ENCODE peak calls at places on chromosomes 12 and 14, in seven cellular contexts. One of them, this sample, is unnamed.

GRCh38 chr12:106246891-106247730 is 709 bp downstream of the CKAP4 start:
- DNase-seq in NCI-H1092: no peak
- DNase-seq in HFFc6: peak
- DNase-seq in NCI-H345: peak
- DNase-seq in upper lobe of right lung: peak
- DNase-seq in NCI-H748 treated with DMSO at 0.1 percent for 48 hours: no peak
- DNase-seq in A673: peak
- DNase-seq in this sample: no peak

GRCh38 chr12:94262228-94263010 is 114.0 kb downstream of the PLXNC1 start:
- DNase-seq in upper lobe of right lung: peak
- DNase-seq in NCI-H345: peak
- DNase-seq in NCI-H748 treated with DMSO at 0.1 percent for 48 hours: peak
- DNase-seq in A673: peak
- DNase-seq in NCI-H1092: no peak
- DNase-seq in HFFc6: peak
- DNase-seq in this sample: peak

GRCh38 chr12:65881348-65881961 is 57.2 kb downstream of the HMGA2 start:
- DNase-seq in NCI-H1092: no peak
- DNase-seq in A673: peak
- DNase-seq in upper lobe of right lung: no peak
- DNase-seq in HFFc6: peak
- DNase-seq in NCI-H748 treated with DMSO at 0.1 percent for 48 hours: no peak
- DNase-seq in NCI-H345: no peak
- DNase-seq in this sample: no peak

GRCh38 chr12:43835264-43835655 is 621 bp upstream of the TMEM117 start:
- DNase-seq in NCI-H345: no peak
- DNase-seq in A673: no peak
- DNase-seq in HFFc6: no peak
- DNase-seq in NCI-H1092: no peak
- DNase-seq in upper lobe of right lung: no peak
- DNase-seq in NCI-H748 treated with DMSO at 0.1 percent for 48 hours: no peak
- DNase-seq in this sample: no peak

GRCh38 chr12:109937371-109937770 is 37.3 kb downstream of the TCHP start:
- DNase-seq in upper lobe of right lung: no peak
- DNase-seq in NCI-H1092: no peak
- DNase-seq in HFFc6: no peak
- DNase-seq in NCI-H345: no peak
- DNase-seq in A673: no peak
- DNase-seq in NCI-H748 treated with DMSO at 0.1 percent for 48 hours: no peak
- DNase-seq in this sample: no peak

GRCh38 chr14:87772854-87773253 is 220.1 kb downstream of the GALC start:
- DNase-seq in NCI-H345: no peak
- DNase-seq in HFFc6: no peak
- DNase-seq in NCI-H748 treated with DMSO at 0.1 percent for 48 hours: no peak
- DNase-seq in A673: no peak
- DNase-seq in NCI-H1092: no peak
- DNase-seq in upper lobe of right lung: no peak
- DNase-seq in this sample: no peak

GRCh38 chr12:27709932-27710591 is 570 bp upstream of the MRPS35 start:
- DNase-seq in HFFc6: peak
- DNase-seq in NCI-H1092: no peak
- DNase-seq in A673: peak
- DNase-seq in NCI-H345: peak
- DNase-seq in NCI-H748 treated with DMSO at 0.1 percent for 48 hours: no peak
- DNase-seq in upper lobe of right lung: peak
- DNase-seq in this sample: peak

GRCh38 chr14:64504310-64504896 is at the start of gene ZBTB1:
- DNase-seq in A673: peak
- DNase-seq in NCI-H345: peak
- DNase-seq in NCI-H1092: peak
- DNase-seq in upper lobe of right lung: peak
- DNase-seq in HFFc6: peak
- DNase-seq in NCI-H748 treated with DMSO at 0.1 percent for 48 hours: peak
- DNase-seq in this sample: peak

GRCh38 chr12:124814741-124815613 is 48.7 kb downstream of the SCARB1 start:
- DNase-seq in NCI-H1092: peak
- DNase-seq in upper lobe of right lung: no peak
- DNase-seq in HFFc6: no peak
- DNase-seq in NCI-H345: peak
- DNase-seq in A673: no peak
- DNase-seq in NCI-H748 treated with DMSO at 0.1 percent for 48 hours: peak
- DNase-seq in this sample: no peak

GRCh38 chr12:121860257-121860656 is 1.6 kb upstream of the HPD start:
- DNase-seq in A673: no peak
- DNase-seq in NCI-H1092: no peak
- DNase-seq in NCI-H748 treated with DMSO at 0.1 percent for 48 hours: no peak
- DNase-seq in upper lobe of right lung: no peak
- DNase-seq in HFFc6: no peak
- DNase-seq in NCI-H345: peak
- DNase-seq in this sample: no peak

GRCh38 chr14:94635143-94635542 is 23.0 kb downstream of the SERPINA3 start:
- DNase-seq in upper lobe of right lung: no peak
- DNase-seq in HFFc6: no peak
- DNase-seq in NCI-H1092: no peak
- DNase-seq in NCI-H345: no peak
- DNase-seq in A673: no peak
- DNase-seq in NCI-H748 treated with DMSO at 0.1 percent for 48 hours: no peak
- DNase-seq in this sample: no peak

GRCh38 chr12:45583011-45583657 is 146.4 kb upstream of the ARID2 start:
- DNase-seq in upper lobe of right lung: no peak
- DNase-seq in NCI-H1092: no peak
- DNase-seq in NCI-H748 treated with DMSO at 0.1 percent for 48 hours: no peak
- DNase-seq in NCI-H345: no peak
- DNase-seq in A673: no peak
- DNase-seq in HFFc6: no peak
- DNase-seq in this sample: no peak

GRCh38 chr12:38113991-38114390 is 202.6 kb upstream of the ALG10B start:
- DNase-seq in A673: no peak
- DNase-seq in NCI-H345: no peak
- DNase-seq in NCI-H1092: no peak
- DNase-seq in HFFc6: no peak
- DNase-seq in upper lobe of right lung: no peak
- DNase-seq in NCI-H748 treated with DMSO at 0.1 percent for 48 hours: no peak
- DNase-seq in this sample: no peak

GRCh38 chr12:112473056-112473455 is 54.3 kb downstream of the PTPN11 start:
- DNase-seq in HFFc6: no peak
- DNase-seq in NCI-H1092: no peak
- DNase-seq in NCI-H748 treated with DMSO at 0.1 percent for 48 hours: no peak
- DNase-seq in NCI-H345: no peak
- DNase-seq in A673: peak
- DNase-seq in upper lobe of right lung: no peak
- DNase-seq in this sample: no peak

GRCh38 chr14:57492859-57493258 is 798 bp downstream of the CCDC198 start:
- DNase-seq in A673: peak
- DNase-seq in NCI-H748 treated with DMSO at 0.1 percent for 48 hours: no peak
- DNase-seq in upper lobe of right lung: no peak
- DNase-seq in HFFc6: peak
- DNase-seq in NCI-H345: no peak
- DNase-seq in NCI-H1092: no peak
- DNase-seq in this sample: peak

GRCh38 chr12:61220337-61220736 is 1039.9 kb upstream of the USP15 start:
- DNase-seq in NCI-H345: no peak
- DNase-seq in upper lobe of right lung: no peak
- DNase-seq in HFFc6: no peak
- DNase-seq in NCI-H748 treated with DMSO at 0.1 percent for 48 hours: no peak
- DNase-seq in NCI-H1092: no peak
- DNase-seq in A673: no peak
- DNase-seq in this sample: no peak

GRCh38 chr14:88950069-88950468 is 125.6 kb downstream of the TTC8 start:
- DNase-seq in NCI-H345: no peak
- DNase-seq in HFFc6: no peak
- DNase-seq in upper lobe of right lung: no peak
- DNase-seq in NCI-H748 treated with DMSO at 0.1 percent for 48 hours: no peak
- DNase-seq in NCI-H1092: no peak
- DNase-seq in A673: no peak
- DNase-seq in this sample: no peak

GRCh38 chr14:102593841-102594170 is 1.4 kb downstream of the RCOR1 start:
- DNase-seq in NCI-H1092: no peak
- DNase-seq in upper lobe of right lung: no peak
- DNase-seq in A673: no peak
- DNase-seq in HFFc6: peak
- DNase-seq in NCI-H748 treated with DMSO at 0.1 percent for 48 hours: peak
- DNase-seq in NCI-H345: no peak
- DNase-seq in this sample: peak

GRCh38 chr12:46472893-46473633 is 100.5 kb upstream of the SLC38A2 start:
- DNase-seq in HFFc6: peak
- DNase-seq in NCI-H748 treated with DMSO at 0.1 percent for 48 hours: no peak
- DNase-seq in A673: peak
- DNase-seq in NCI-H1092: peak
- DNase-seq in NCI-H345: no peak
- DNase-seq in upper lobe of right lung: no peak
- DNase-seq in this sample: peak

GRCh38 chr12:5827591-5827990 is 117.5 kb downstream of the ANO2 start:
- DNase-seq in NCI-H345: no peak
- DNase-seq in upper lobe of right lung: no peak
- DNase-seq in A673: peak
- DNase-seq in NCI-H748 treated with DMSO at 0.1 percent for 48 hours: no peak
- DNase-seq in HFFc6: no peak
- DNase-seq in NCI-H1092: no peak
- DNase-seq in this sample: no peak

GRCh38 chr12:105916698-105917059 is 222.1 kb downstream of the NUAK1 start:
- DNase-seq in A673: no peak
- DNase-seq in NCI-H1092: no peak
- DNase-seq in NCI-H748 treated with DMSO at 0.1 percent for 48 hours: no peak
- DNase-seq in NCI-H345: no peak
- DNase-seq in upper lobe of right lung: no peak
- DNase-seq in HFFc6: no peak
- DNase-seq in this sample: no peak

GRCh38 chr14:31942216-31942841 is 134.8 kb upstream of the ARHGAP5 start:
- DNase-seq in HFFc6: no peak
- DNase-seq in A673: no peak
- DNase-seq in NCI-H1092: no peak
- DNase-seq in upper lobe of right lung: no peak
- DNase-seq in NCI-H345: no peak
- DNase-seq in NCI-H748 treated with DMSO at 0.1 percent for 48 hours: no peak
- DNase-seq in this sample: no peak

GRCh38 chr12:101850199-101850598 is 19.4 kb upstream of the GNPTAB start:
- DNase-seq in A673: no peak
- DNase-seq in NCI-H748 treated with DMSO at 0.1 percent for 48 hours: no peak
- DNase-seq in HFFc6: no peak
- DNase-seq in NCI-H345: no peak
- DNase-seq in NCI-H1092: no peak
- DNase-seq in upper lobe of right lung: no peak
- DNase-seq in this sample: no peak

GRCh38 chr14:51210594-51210993 is 29.5 kb upstream of the TMX1 start:
- DNase-seq in NCI-H1092: peak
- DNase-seq in NCI-H345: peak
- DNase-seq in upper lobe of right lung: no peak
- DNase-seq in HFFc6: no peak
- DNase-seq in NCI-H748 treated with DMSO at 0.1 percent for 48 hours: peak
- DNase-seq in A673: no peak
- DNase-seq in this sample: peak

GRCh38 chr12:6347367-6348338 is 5.8 kb upstream of the TNFRSF1A start:
- DNase-seq in A673: no peak
- DNase-seq in upper lobe of right lung: no peak
- DNase-seq in NCI-H345: no peak
- DNase-seq in HFFc6: no peak
- DNase-seq in NCI-H748 treated with DMSO at 0.1 percent for 48 hours: no peak
- DNase-seq in NCI-H1092: no peak
- DNase-seq in this sample: no peak

GRCh38 chr12:132046561-132046960 is 96.8 kb downstream of the EP400 start:
- DNase-seq in NCI-H1092: no peak
- DNase-seq in NCI-H345: no peak
- DNase-seq in HFFc6: peak
- DNase-seq in NCI-H748 treated with DMSO at 0.1 percent for 48 hours: no peak
- DNase-seq in A673: no peak
- DNase-seq in upper lobe of right lung: no peak
- DNase-seq in this sample: no peak

GRCh38 chr12:16927259-16927658 is 321.3 kb upstream of the LMO3 start:
- DNase-seq in NCI-H345: no peak
- DNase-seq in upper lobe of right lung: no peak
- DNase-seq in A673: no peak
- DNase-seq in NCI-H748 treated with DMSO at 0.1 percent for 48 hours: no peak
- DNase-seq in NCI-H1092: no peak
- DNase-seq in HFFc6: no peak
- DNase-seq in this sample: no peak

GRCh38 chr14:105700622-105701288 is 174.4 kb downstream of the TMEM121 start:
- DNase-seq in upper lobe of right lung: peak
- DNase-seq in NCI-H1092: no peak
- DNase-seq in A673: no peak
- DNase-seq in HFFc6: no peak
- DNase-seq in NCI-H748 treated with DMSO at 0.1 percent for 48 hours: no peak
- DNase-seq in NCI-H345: no peak
- DNase-seq in this sample: peak

GRCh38 chr14:68814376-68815287 is 21.8 kb upstream of the ZFP36L1 start:
- DNase-seq in A673: peak
- DNase-seq in NCI-H1092: no peak
- DNase-seq in HFFc6: no peak
- DNase-seq in NCI-H345: peak
- DNase-seq in upper lobe of right lung: no peak
- DNase-seq in NCI-H748 treated with DMSO at 0.1 percent for 48 hours: no peak
- DNase-seq in this sample: peak

GRCh38 chr12:779745-780734 is 27.7 kb downstream of the WNK1 start:
- DNase-seq in A673: peak
- DNase-seq in upper lobe of right lung: no peak
- DNase-seq in NCI-H345: no peak
- DNase-seq in HFFc6: peak
- DNase-seq in NCI-H1092: no peak
- DNase-seq in NCI-H748 treated with DMSO at 0.1 percent for 48 hours: no peak
- DNase-seq in this sample: peak

GRCh38 chr12:103928736-103929050 is 1.5 kb upstream of the HSP90B1 start:
- DNase-seq in NCI-H1092: no peak
- DNase-seq in HFFc6: no peak
- DNase-seq in upper lobe of right lung: no peak
- DNase-seq in NCI-H345: no peak
- DNase-seq in NCI-H748 treated with DMSO at 0.1 percent for 48 hours: no peak
- DNase-seq in A673: no peak
- DNase-seq in this sample: peak